ENCODE peak calls at places on chromosomes 6 and 20, in six cellular contexts. I is fibroblast of lung, X is mammary epithelial cell, S is mesendoderm, V is neural progenitor cell, M is mesenchymal stem cell. Z is an unnamed sample.

GRCh38 chr6:33995046-33995872 is 150.6 kb downstream of the GRM4 start:
- DNase-seq in I (no peak), X (no peak), S (no peak), V (no peak), M (no peak), Z (no peak)

GRCh38 chr6:146240307-146240706 is 211.4 kb downstream of the GRM1 start:
- DNase-seq in I (no peak), X (no peak), S (no peak), V (no peak), M (no peak), Z (no peak)

GRCh38 chr6:11002176-11002575 is 41.9 kb downstream of the ELOVL2 start:
- DNase-seq in I (no peak), X (no peak), S (no peak), V (no peak), M (no peak), Z (no peak)

GRCh38 chr6:21200056-21200870 is 393.3 kb upstream of the SOX4 start:
- DNase-seq in I (peak), X (no peak), S (no peak), V (no peak), M (peak), Z (no peak)

GRCh38 chr20:49482621-49483017 is at the start of gene KCNB1:
- DNase-seq in I (peak), X (peak), S (peak), V (peak), M (peak), Z (peak)

GRCh38 chr20:17721802-17722486 is 22.2 kb downstream of the BANF2 start:
- DNase-seq in I (no peak), X (no peak), S (peak), V (no peak), M (no peak), Z (no peak)

GRCh38 chr20:41133709-41134361 is 3.5 kb upstream of the PLCG1 start:
- DNase-seq in I (no peak), X (peak), S (no peak), V (no peak), M (no peak), Z (no peak)

GRCh38 chr6:2081155-2082138 is 164.0 kb downstream of the GMDS start:
- DNase-seq in I (peak), X (no peak), S (no peak), V (no peak), M (no peak), Z (no peak)

GRCh38 chr20:5969348-5969935 is 19.0 kb downstream of the MCM8 start:
- DNase-seq in I (no peak), X (no peak), S (peak), V (peak), M (no peak), Z (no peak)

GRCh38 chr6:10250655-10251220 is 164.1 kb downstream of the TFAP2A start:
- DNase-seq in I (no peak), X (no peak), S (peak), V (no peak), M (no peak), Z (no peak)

GRCh38 chr6:52124126-52125121 is 37.0 kb upstream of the PKHD1 start:
- DNase-seq in I (no peak), X (peak), S (no peak), V (no peak), M (no peak), Z (no peak)

GRCh38 chr6:37735722-37736121 is 38.0 kb upstream of the MDGA1 start:
- DNase-seq in I (no peak), X (no peak), S (no peak), V (no peak), M (no peak), Z (no peak)

GRCh38 chr6:133202610-133203343 is 38.4 kb upstream of the EYA4 start:
- DNase-seq in I (peak), X (no peak), S (no peak), V (no peak), M (no peak), Z (peak)

GRCh38 chr20:62898970-62899632 is 27.2 kb downstream of the DIDO1 start:
- DNase-seq in I (no peak), X (no peak), S (peak), V (no peak), M (no peak), Z (no peak)

GRCh38 chr20:63777614-63778013 is 38.0 kb downstream of the SLC2A4RG start:
- DNase-seq in I (no peak), X (no peak), S (no peak), V (no peak), M (no peak), Z (no peak)

GRCh38 chr20:56924976-56925695 is 296.0 kb downstream of the TFAP2C start:
- DNase-seq in I (no peak), X (no peak), S (peak), V (peak), M (peak), Z (peak)

GRCh38 chr6:128516514-128516898 is 3.9 kb downstream of the PTPRK start:
- DNase-seq in I (no peak), X (no peak), S (peak), V (peak), M (peak), Z (peak)

GRCh38 chr20:62437985-62438384 is 10.6 kb upstream of the RBBP8NL start:
- DNase-seq in I (no peak), X (no peak), S (no peak), V (no peak), M (no peak), Z (no peak)

GRCh38 chr6:151058021-151058733 is 181.6 kb upstream of the AKAP12 start:
- DNase-seq in I (peak), X (no peak), S (no peak), V (peak), M (no peak), Z (no peak)

GRCh38 chr6:37242429-37243052 is 15.0 kb upstream of the TBC1D22B start:
- DNase-seq in I (peak), X (peak), S (peak), V (no peak), M (peak), Z (peak)

GRCh38 chr6:143612186-143612585 is 65.6 kb upstream of the PHACTR2 start:
- DNase-seq in I (no peak), X (no peak), S (no peak), V (no peak), M (no peak), Z (no peak)

GRCh38 chr6:159134701-159135364 is 34.4 kb upstream of the FNDC1 start:
- DNase-seq in I (peak), X (peak), S (peak), V (peak), M (peak), Z (peak)

GRCh38 chr20:37377346-37378081 is 31.6 kb downstream of the SRC start:
- DNase-seq in I (no peak), X (no peak), S (no peak), V (no peak), M (no peak), Z (no peak)

GRCh38 chr6:111921108-111921507 is 47.9 kb upstream of the FYN start:
- DNase-seq in I (no peak), X (no peak), S (peak), V (peak), M (no peak), Z (no peak)

GRCh38 chr20:62466071-62466760 is 9.6 kb downstream of the GATA5 start:
- DNase-seq in I (no peak), X (no peak), S (no peak), V (no peak), M (no peak), Z (no peak)

GRCh38 chr6:14711056-14711703 is 534.7 kb upstream of the JARID2 start:
- DNase-seq in I (peak), X (peak), S (peak), V (peak), M (peak), Z (peak)

GRCh38 chr6:137866200-137866913 is 702 bp upstream of the TNFAIP3 start:
- DNase-seq in I (no peak), X (peak), S (peak), V (peak), M (no peak), Z (no peak)

GRCh38 chr6:33931799-33932198 is 128.0 kb upstream of the MLN start:
- DNase-seq in I (no peak), X (no peak), S (no peak), V (no peak), M (no peak), Z (no peak)

GRCh38 chr6:9399916-9400315 is 964.6 kb upstream of the SLC35B3 start:
- DNase-seq in I (no peak), X (no peak), S (no peak), V (no peak), M (no peak), Z (no peak)

GRCh38 chr20:62651285-62652021 is 9.2 kb downstream of the SLCO4A1 start:
- DNase-seq in I (no peak), X (no peak), S (no peak), V (no peak), M (peak), Z (no peak)

GRCh38 chr20:38283236-38283635 is 20.7 kb upstream of the BPI start:
- DNase-seq in I (no peak), X (no peak), S (no peak), V (no peak), M (no peak), Z (no peak)

DNA sequence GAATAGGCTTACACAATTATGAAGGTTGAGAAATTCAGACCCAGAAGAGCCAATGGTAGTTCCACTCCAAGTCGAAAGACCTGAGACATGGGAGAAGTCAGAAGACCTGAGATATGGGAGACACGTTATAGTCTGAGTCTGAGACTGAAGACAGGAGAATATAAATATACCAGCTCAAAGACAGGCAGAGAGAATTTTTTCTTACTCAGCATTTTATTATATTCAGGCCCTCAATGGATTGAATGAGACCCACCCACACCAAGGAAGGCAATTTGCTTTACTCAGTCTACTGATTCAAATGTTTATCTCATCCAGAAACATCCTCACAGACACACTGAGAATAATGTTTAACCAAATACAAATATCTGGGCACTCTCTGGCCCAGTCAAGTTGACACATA is 693.5 kb downstream of the HDGFL1 start:
- DNase-seq in I (no peak), X (no peak), S (no peak), V (no peak), M (no peak), Z (no peak)
- H3K9ac ChIP-seq in I (no peak), X (no peak), S (no peak), V (no peak), M (no peak), Z (no peak)

DNA sequence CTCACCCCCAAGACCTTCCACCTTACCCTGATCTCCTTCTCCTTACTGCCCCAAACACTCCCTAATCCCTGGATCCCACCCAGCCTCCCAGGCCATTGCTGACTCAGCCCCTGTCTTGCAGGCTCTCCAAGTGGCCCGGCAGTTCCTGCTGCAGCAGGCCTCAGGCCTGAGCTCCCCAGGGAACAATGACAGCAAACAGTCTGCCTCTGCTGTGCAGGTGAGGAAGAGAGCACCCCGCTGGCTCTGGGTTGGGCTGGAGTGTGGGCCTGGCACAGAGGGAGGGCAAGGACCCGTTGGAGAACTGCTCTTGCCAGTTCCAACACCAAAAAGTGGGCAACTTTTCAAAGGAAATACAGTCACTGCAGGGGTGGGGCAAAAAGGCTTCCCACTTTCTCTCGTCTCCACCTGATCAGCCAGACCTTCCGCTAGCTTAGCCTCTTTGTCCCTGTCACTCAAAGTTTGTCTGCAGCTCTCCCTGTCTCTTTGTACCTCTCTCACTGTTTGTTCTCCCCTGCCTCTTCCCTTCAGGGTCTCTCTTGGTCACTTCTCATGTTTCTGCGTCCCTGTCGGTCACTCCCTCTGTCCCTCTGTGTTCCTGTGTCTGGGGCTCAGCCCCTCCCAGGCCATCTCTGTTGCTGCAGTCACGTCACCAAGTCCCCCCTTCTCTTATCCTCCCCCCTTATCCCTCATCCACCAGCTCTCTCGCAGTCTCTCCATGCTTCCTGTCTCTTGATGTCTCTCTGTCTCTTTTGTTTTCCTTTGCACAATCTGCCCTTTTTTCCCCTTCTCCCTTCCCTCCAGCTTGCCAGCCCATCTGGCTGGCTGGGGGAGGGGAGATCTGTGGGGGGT is 31.9 kb downstream of the FOXP4 start:
- DNase-seq in I (peak), X (peak), S (peak), V (peak), M (peak), Z (no peak)
- H3K4me3 ChIP-seq in I (no peak), X (no peak), S (no peak), V (peak), M (no peak), Z (no peak)

GRCh38 chr20:2207770-2208097 is 88.1 kb upstream of the TGM3 start:
- DNase-seq in I (no peak), X (no peak), S (no peak), V (no peak), M (no peak), Z (no peak)
- H3K9ac ChIP-seq in I (no peak), X (no peak), S (peak), V (no peak), M (peak), Z (peak)

DNA sequence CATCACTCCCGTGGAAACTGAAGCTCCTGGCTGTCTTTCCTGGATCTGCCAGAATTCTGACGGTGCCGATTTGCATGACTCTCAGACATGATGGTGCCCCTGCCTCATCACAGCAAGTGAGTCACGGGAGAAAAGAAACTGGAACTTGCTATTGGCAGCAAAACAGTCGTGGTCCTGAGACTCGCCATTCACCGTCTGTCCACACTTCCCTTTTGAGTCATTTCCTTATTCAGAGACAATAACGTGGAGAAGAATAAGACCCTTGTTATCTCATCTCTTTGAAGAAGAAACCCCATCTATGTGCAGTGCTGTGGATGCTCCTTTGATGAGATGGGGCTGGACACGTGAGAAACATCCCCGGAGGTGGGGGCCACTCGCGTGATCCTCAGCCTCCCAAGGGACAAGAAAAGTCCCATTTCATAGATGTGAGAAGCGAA is 4.2 kb downstream of the GPR31 start:
- DNase-seq in I (peak), X (no peak), S (no peak), V (no peak), M (no peak), Z (no peak)
- H3K4me3 ChIP-seq in I (no peak), X (no peak), S (no peak), V (no peak), M (peak), Z (peak)

DNA sequence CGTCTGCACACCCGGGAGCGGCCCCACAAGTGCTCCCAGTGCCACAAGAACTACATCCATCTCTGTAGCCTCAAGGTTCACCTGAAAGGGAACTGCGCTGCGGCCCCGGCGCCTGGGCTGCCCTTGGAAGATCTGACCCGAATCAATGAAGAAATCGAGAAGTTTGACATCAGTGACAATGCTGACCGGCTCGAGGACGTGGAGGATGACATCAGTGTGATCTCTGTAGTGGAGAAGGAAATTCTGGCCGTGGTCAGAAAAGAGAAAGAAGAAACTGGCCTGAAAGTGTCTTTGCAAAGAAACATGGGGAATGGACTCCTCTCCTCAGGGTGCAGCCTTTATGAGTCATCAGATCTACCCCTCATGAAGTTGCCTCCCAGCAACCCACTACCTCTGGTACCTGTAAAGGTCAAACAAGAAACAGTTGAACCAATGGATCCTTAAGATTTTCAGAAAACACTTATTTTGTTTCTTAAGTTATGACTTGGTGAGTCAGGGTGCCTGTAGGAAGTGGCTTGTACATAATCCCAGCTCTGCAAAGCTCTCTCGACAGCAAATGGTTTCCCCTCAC is 21.0 kb downstream of the PRDM1 start:
- DNase-seq in I (no peak), X (no peak), S (no peak), V (no peak), M (no peak), Z (no peak)
- H3K9ac ChIP-seq in I (no peak), X (no peak), S (no peak), V (no peak), M (no peak), Z (no peak)

DNA sequence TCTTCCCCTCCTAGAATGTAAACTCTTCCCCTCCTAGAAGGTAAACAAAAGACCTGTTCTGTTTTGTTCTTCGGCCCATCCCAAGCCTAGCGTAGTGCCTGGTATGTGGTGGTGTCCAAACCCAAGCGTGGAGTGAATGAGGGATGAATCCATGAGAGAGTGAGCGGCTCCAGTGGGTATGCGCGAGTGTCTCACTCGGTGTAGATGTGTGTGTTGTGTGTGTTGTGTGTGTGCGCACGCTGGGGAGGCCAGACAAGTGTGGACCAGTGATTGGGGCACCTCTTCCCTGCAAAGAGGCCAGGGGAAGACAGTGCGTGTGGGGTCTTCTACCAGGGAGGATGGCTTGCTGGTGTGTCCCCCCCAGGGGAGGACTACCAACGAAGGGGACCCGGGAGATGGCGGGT is 392 bp upstream of the SLC2A10 start:
- DNase-seq in I (no peak), X (no peak), S (no peak), V (no peak), M (no peak), Z (no peak)
- H3K4me3 ChIP-seq in I (peak), X (no peak), S (no peak), V (peak), M (peak), Z (peak)

DNA sequence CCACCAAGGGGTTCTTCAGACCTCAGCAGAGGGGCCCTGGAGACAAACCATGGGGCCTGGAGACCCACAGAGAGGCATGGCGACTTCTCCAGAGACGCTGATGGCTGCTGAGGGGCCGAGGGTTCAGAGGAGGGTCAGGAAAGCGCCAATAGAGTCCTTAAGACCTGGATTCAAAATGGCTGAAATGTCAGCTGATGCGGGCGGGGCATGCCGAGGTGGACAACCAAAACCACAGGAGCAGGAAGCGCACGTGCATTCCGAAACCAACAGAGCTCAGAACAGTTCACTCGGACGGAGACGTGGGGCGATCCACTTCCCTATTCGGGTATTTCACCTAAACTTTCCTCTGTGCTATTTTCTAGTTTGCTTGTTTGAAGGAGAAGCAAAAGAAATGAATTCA is 99.9 kb upstream of the RIN2 start:
- DNase-seq in I (no peak), X (no peak), S (no peak), V (no peak), M (no peak), Z (no peak)
- H3K9ac ChIP-seq in I (no peak), X (no peak), S (no peak), V (no peak), M (no peak), Z (no peak)

DNA sequence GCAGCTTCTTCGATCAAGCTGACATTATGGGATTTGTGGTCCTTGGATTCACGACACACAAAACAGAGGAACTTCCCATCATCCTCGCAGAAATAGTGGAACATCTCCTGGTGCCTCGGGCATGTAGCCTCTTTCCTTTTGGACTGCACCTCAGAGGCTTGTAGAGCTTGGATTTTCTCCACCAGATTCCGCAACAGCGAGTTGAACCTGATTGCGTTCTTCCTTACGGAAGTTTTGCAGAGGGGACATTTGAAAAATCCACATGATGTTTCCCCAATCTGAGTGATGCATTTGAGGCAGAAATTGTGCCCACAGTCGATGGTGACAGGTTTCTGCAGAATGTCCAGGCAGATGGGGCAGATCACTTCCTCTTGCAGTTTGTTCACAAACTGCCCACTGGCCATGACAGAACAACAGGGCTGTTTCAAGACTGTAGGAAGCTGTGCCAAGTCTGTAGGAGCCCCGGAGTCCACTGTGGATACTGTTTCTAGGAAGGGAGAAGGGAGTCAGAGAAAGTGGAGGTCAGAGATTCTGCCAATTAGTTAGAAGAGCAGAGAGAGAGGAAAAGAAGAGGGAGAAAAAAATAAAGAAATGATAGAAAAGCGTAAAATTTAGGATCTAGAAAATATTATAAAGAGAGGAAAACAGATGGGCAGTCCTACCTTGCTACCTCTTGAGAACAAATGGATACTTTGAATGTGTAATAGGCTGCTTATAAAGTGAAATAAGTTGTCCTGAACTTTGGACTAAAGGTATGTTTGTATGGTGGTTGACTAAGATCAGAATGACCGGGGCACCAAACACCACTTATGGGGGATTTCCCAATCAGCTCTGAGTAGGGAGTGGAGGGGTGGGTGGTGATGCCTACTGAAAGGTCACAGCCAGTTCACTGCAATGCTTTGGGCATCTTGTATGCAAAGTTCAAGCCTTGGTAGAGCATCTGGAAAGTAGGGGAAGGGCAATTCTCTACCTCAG is at the start of gene TRIM31:
- DNase-seq in I (no peak), X (no peak), S (no peak), V (no peak), M (no peak), Z (no peak)
- H3K4me3 ChIP-seq in I (no peak), X (no peak), S (no peak), V (no peak), M (no peak), Z (no peak)